ENCODE peak calls at places on chromosomes 16 and 17, in ten cellular contexts. One of them, this sample, is unnamed.

GRCh38 chr17:6651483-6652452 is at the start of the genes C17orf100 and MED31:
- DNase-seq in CD4-positive, alpha-beta T cell: peak; percentile 91
- DNase-seq in C1 segment of cervical spinal cord: peak; percentile 95
- DNase-seq in cardiac fibroblast: peak; percentile 93
- DNase-seq in T-helper 9 cell: peak; percentile 91
- DNase-seq in activated CD8-positive, alpha-beta T cell treated with anti-CD3 and anti-CD28 coated beads, Interleukin-2, amount 10 ng/mL, durations not matched to agents 7 days and 5 days: peak; percentile 96
- DNase-seq in CD4-positive, alpha-beta memory T cell: peak; percentile 95
- DNase-seq in BE2C: peak; percentile 91
- DNase-seq in stimulated activated CD8-positive, alpha-beta memory T cell treated with anti-CD3 and anti-CD28 coated beads, Interleukin-4, amount 100 ng/mL, for 48 hours: peak; percentile 97
- DNase-seq in nucleus accumbens: peak; percentile 88
- DNase-seq in this sample: peak; percentile 91

GRCh38 chr16:53664724-53665345 is 38.8 kb downstream of the RPGRIP1L start:
- DNase-seq in activated CD8-positive, alpha-beta T cell treated with anti-CD3 and anti-CD28 coated beads, Interleukin-2, amount 10 ng/mL, durations not matched to agents 7 days and 5 days: no peak
- DNase-seq in cardiac fibroblast: peak; percentile 82
- DNase-seq in T-helper 9 cell: no peak
- DNase-seq in stimulated activated CD8-positive, alpha-beta memory T cell treated with anti-CD3 and anti-CD28 coated beads, Interleukin-4, amount 100 ng/mL, for 48 hours: peak; percentile 34
- DNase-seq in CD4-positive, alpha-beta memory T cell: no peak
- DNase-seq in nucleus accumbens: no peak
- DNase-seq in BE2C: no peak
- DNase-seq in CD4-positive, alpha-beta T cell: no peak
- DNase-seq in C1 segment of cervical spinal cord: no peak
- DNase-seq in this sample: no peak

GRCh38 chr16:10090816-10091215 is 91.4 kb downstream of the GRIN2A start:
- DNase-seq in C1 segment of cervical spinal cord: no peak
- DNase-seq in T-helper 9 cell: no peak
- DNase-seq in nucleus accumbens: no peak
- DNase-seq in BE2C: no peak
- DNase-seq in cardiac fibroblast: no peak
- DNase-seq in stimulated activated CD8-positive, alpha-beta memory T cell treated with anti-CD3 and anti-CD28 coated beads, Interleukin-4, amount 100 ng/mL, for 48 hours: no peak
- DNase-seq in activated CD8-positive, alpha-beta T cell treated with anti-CD3 and anti-CD28 coated beads, Interleukin-2, amount 10 ng/mL, durations not matched to agents 7 days and 5 days: no peak
- DNase-seq in CD4-positive, alpha-beta T cell: no peak
- DNase-seq in CD4-positive, alpha-beta memory T cell: no peak
- DNase-seq in this sample: no peak

GRCh38 chr16:21214086-21214485 is 2.7 kb upstream of the ZP2 start:
- DNase-seq in C1 segment of cervical spinal cord: no peak
- DNase-seq in BE2C: no peak
- DNase-seq in CD4-positive, alpha-beta T cell: no peak
- DNase-seq in activated CD8-positive, alpha-beta T cell treated with anti-CD3 and anti-CD28 coated beads, Interleukin-2, amount 10 ng/mL, durations not matched to agents 7 days and 5 days: no peak
- DNase-seq in stimulated activated CD8-positive, alpha-beta memory T cell treated with anti-CD3 and anti-CD28 coated beads, Interleukin-4, amount 100 ng/mL, for 48 hours: no peak
- DNase-seq in T-helper 9 cell: no peak
- DNase-seq in cardiac fibroblast: no peak
- DNase-seq in CD4-positive, alpha-beta memory T cell: no peak
- DNase-seq in nucleus accumbens: no peak
- DNase-seq in this sample: no peak

GRCh38 chr16:85986931-85987749 is 88.2 kb downstream of the IRF8 start:
- DNase-seq in C1 segment of cervical spinal cord: peak; percentile 35
- DNase-seq in activated CD8-positive, alpha-beta T cell treated with anti-CD3 and anti-CD28 coated beads, Interleukin-2, amount 10 ng/mL, durations not matched to agents 7 days and 5 days: peak; percentile 50
- DNase-seq in CD4-positive, alpha-beta memory T cell: peak; percentile 28
- DNase-seq in nucleus accumbens: no peak
- DNase-seq in CD4-positive, alpha-beta T cell: peak; percentile 18
- DNase-seq in T-helper 9 cell: peak; percentile 43
- DNase-seq in cardiac fibroblast: no peak
- DNase-seq in stimulated activated CD8-positive, alpha-beta memory T cell treated with anti-CD3 and anti-CD28 coated beads, Interleukin-4, amount 100 ng/mL, for 48 hours: peak; percentile 80
- DNase-seq in BE2C: peak; percentile 43
- DNase-seq in this sample: no peak

GRCh38 chr17:82034371-82035011 is 3.0 kb downstream of the DCXR start:
- DNase-seq in activated CD8-positive, alpha-beta T cell treated with anti-CD3 and anti-CD28 coated beads, Interleukin-2, amount 10 ng/mL, durations not matched to agents 7 days and 5 days: no peak
- DNase-seq in nucleus accumbens: no peak
- DNase-seq in cardiac fibroblast: no peak
- DNase-seq in CD4-positive, alpha-beta T cell: no peak
- DNase-seq in CD4-positive, alpha-beta memory T cell: no peak
- DNase-seq in BE2C: no peak
- DNase-seq in C1 segment of cervical spinal cord: no peak
- DNase-seq in stimulated activated CD8-positive, alpha-beta memory T cell treated with anti-CD3 and anti-CD28 coated beads, Interleukin-4, amount 100 ng/mL, for 48 hours: no peak
- DNase-seq in T-helper 9 cell: no peak
- DNase-seq in this sample: no peak

GRCh38 chr16:3950343-3951193 is 70.1 kb upstream of the CREBBP start:
- DNase-seq in C1 segment of cervical spinal cord: no peak
- DNase-seq in CD4-positive, alpha-beta T cell: no peak
- DNase-seq in CD4-positive, alpha-beta memory T cell: no peak
- DNase-seq in BE2C: peak; percentile 39
- DNase-seq in nucleus accumbens: no peak
- DNase-seq in stimulated activated CD8-positive, alpha-beta memory T cell treated with anti-CD3 and anti-CD28 coated beads, Interleukin-4, amount 100 ng/mL, for 48 hours: no peak
- DNase-seq in cardiac fibroblast: peak; percentile 99
- DNase-seq in activated CD8-positive, alpha-beta T cell treated with anti-CD3 and anti-CD28 coated beads, Interleukin-2, amount 10 ng/mL, durations not matched to agents 7 days and 5 days: no peak
- DNase-seq in T-helper 9 cell: no peak
- DNase-seq in this sample: no peak

GRCh38 chr16:1258218-1258587 is 2.3 kb downstream of the TPSD1 start:
- DNase-seq in BE2C: no peak
- DNase-seq in nucleus accumbens: no peak
- DNase-seq in CD4-positive, alpha-beta T cell: no peak
- DNase-seq in T-helper 9 cell: no peak
- DNase-seq in cardiac fibroblast: no peak
- DNase-seq in stimulated activated CD8-positive, alpha-beta memory T cell treated with anti-CD3 and anti-CD28 coated beads, Interleukin-4, amount 100 ng/mL, for 48 hours: no peak
- DNase-seq in CD4-positive, alpha-beta memory T cell: no peak
- DNase-seq in activated CD8-positive, alpha-beta T cell treated with anti-CD3 and anti-CD28 coated beads, Interleukin-2, amount 10 ng/mL, durations not matched to agents 7 days and 5 days: no peak
- DNase-seq in C1 segment of cervical spinal cord: no peak
- DNase-seq in this sample: no peak

GRCh38 chr16:28279006-28279405 is 13.3 kb upstream of the SBK1 start:
- DNase-seq in cardiac fibroblast: no peak
- DNase-seq in stimulated activated CD8-positive, alpha-beta memory T cell treated with anti-CD3 and anti-CD28 coated beads, Interleukin-4, amount 100 ng/mL, for 48 hours: peak; percentile 32
- DNase-seq in activated CD8-positive, alpha-beta T cell treated with anti-CD3 and anti-CD28 coated beads, Interleukin-2, amount 10 ng/mL, durations not matched to agents 7 days and 5 days: peak; percentile 42
- DNase-seq in nucleus accumbens: no peak
- DNase-seq in T-helper 9 cell: no peak
- DNase-seq in BE2C: no peak
- DNase-seq in CD4-positive, alpha-beta T cell: peak; percentile 14
- DNase-seq in CD4-positive, alpha-beta memory T cell: peak; percentile 12
- DNase-seq in C1 segment of cervical spinal cord: no peak
- DNase-seq in this sample: no peak

GRCh38 chr17:73584987-73585386 is 59.3 kb downstream of the SDK2 start:
- DNase-seq in C1 segment of cervical spinal cord: no peak
- DNase-seq in nucleus accumbens: no peak
- DNase-seq in T-helper 9 cell: no peak
- DNase-seq in activated CD8-positive, alpha-beta T cell treated with anti-CD3 and anti-CD28 coated beads, Interleukin-2, amount 10 ng/mL, durations not matched to agents 7 days and 5 days: no peak
- DNase-seq in stimulated activated CD8-positive, alpha-beta memory T cell treated with anti-CD3 and anti-CD28 coated beads, Interleukin-4, amount 100 ng/mL, for 48 hours: no peak
- DNase-seq in cardiac fibroblast: no peak
- DNase-seq in BE2C: no peak
- DNase-seq in CD4-positive, alpha-beta memory T cell: no peak
- DNase-seq in CD4-positive, alpha-beta T cell: no peak
- DNase-seq in this sample: no peak

GRCh38 chr17:82400830-82401229 is 17.3 kb upstream of the HEXD start:
- DNase-seq in T-helper 9 cell: peak; percentile 37
- DNase-seq in C1 segment of cervical spinal cord: peak; percentile 23
- DNase-seq in cardiac fibroblast: no peak
- DNase-seq in CD4-positive, alpha-beta T cell: peak; percentile 41
- DNase-seq in activated CD8-positive, alpha-beta T cell treated with anti-CD3 and anti-CD28 coated beads, Interleukin-2, amount 10 ng/mL, durations not matched to agents 7 days and 5 days: peak; percentile 79
- DNase-seq in nucleus accumbens: no peak
- DNase-seq in stimulated activated CD8-positive, alpha-beta memory T cell treated with anti-CD3 and anti-CD28 coated beads, Interleukin-4, amount 100 ng/mL, for 48 hours: peak; percentile 70
- DNase-seq in CD4-positive, alpha-beta memory T cell: peak; percentile 47
- DNase-seq in BE2C: no peak
- DNase-seq in this sample: no peak

GRCh38 chr17:236641-237405 is 55.4 kb upstream of the DOC2B start:
- DNase-seq in C1 segment of cervical spinal cord: no peak
- DNase-seq in stimulated activated CD8-positive, alpha-beta memory T cell treated with anti-CD3 and anti-CD28 coated beads, Interleukin-4, amount 100 ng/mL, for 48 hours: no peak
- DNase-seq in cardiac fibroblast: no peak
- DNase-seq in activated CD8-positive, alpha-beta T cell treated with anti-CD3 and anti-CD28 coated beads, Interleukin-2, amount 10 ng/mL, durations not matched to agents 7 days and 5 days: no peak
- DNase-seq in BE2C: no peak
- DNase-seq in T-helper 9 cell: no peak
- DNase-seq in CD4-positive, alpha-beta T cell: no peak
- DNase-seq in CD4-positive, alpha-beta memory T cell: no peak
- DNase-seq in nucleus accumbens: no peak
- DNase-seq in this sample: no peak

GRCh38 chr17:80908206-80908605 is 83.4 kb upstream of the CHMP6 start:
- DNase-seq in nucleus accumbens: no peak
- DNase-seq in T-helper 9 cell: no peak
- DNase-seq in C1 segment of cervical spinal cord: no peak
- DNase-seq in activated CD8-positive, alpha-beta T cell treated with anti-CD3 and anti-CD28 coated beads, Interleukin-2, amount 10 ng/mL, durations not matched to agents 7 days and 5 days: no peak
- DNase-seq in CD4-positive, alpha-beta memory T cell: no peak
- DNase-seq in CD4-positive, alpha-beta T cell: no peak
- DNase-seq in stimulated activated CD8-positive, alpha-beta memory T cell treated with anti-CD3 and anti-CD28 coated beads, Interleukin-4, amount 100 ng/mL, for 48 hours: no peak
- DNase-seq in BE2C: no peak
- DNase-seq in cardiac fibroblast: no peak
- DNase-seq in this sample: no peak

GRCh38 chr17:79779088-79779529 is 1.2 kb downstream of the CBX2 start:
- DNase-seq in T-helper 9 cell: no peak
- DNase-seq in activated CD8-positive, alpha-beta T cell treated with anti-CD3 and anti-CD28 coated beads, Interleukin-2, amount 10 ng/mL, durations not matched to agents 7 days and 5 days: no peak
- DNase-seq in stimulated activated CD8-positive, alpha-beta memory T cell treated with anti-CD3 and anti-CD28 coated beads, Interleukin-4, amount 100 ng/mL, for 48 hours: no peak
- DNase-seq in CD4-positive, alpha-beta T cell: no peak
- DNase-seq in CD4-positive, alpha-beta memory T cell: no peak
- DNase-seq in BE2C: no peak
- DNase-seq in nucleus accumbens: no peak
- DNase-seq in C1 segment of cervical spinal cord: no peak
- DNase-seq in cardiac fibroblast: no peak
- DNase-seq in this sample: no peak

GRCh38 chr17:82097187-82097918 is 683 bp downstream of the FASN start:
- DNase-seq in activated CD8-positive, alpha-beta T cell treated with anti-CD3 and anti-CD28 coated beads, Interleukin-2, amount 10 ng/mL, durations not matched to agents 7 days and 5 days: peak; percentile 45
- DNase-seq in CD4-positive, alpha-beta T cell: no peak
- DNase-seq in stimulated activated CD8-positive, alpha-beta memory T cell treated with anti-CD3 and anti-CD28 coated beads, Interleukin-4, amount 100 ng/mL, for 48 hours: no peak
- DNase-seq in cardiac fibroblast: peak; percentile 81
- DNase-seq in BE2C: peak; percentile 71
- DNase-seq in CD4-positive, alpha-beta memory T cell: no peak
- DNase-seq in C1 segment of cervical spinal cord: no peak
- DNase-seq in T-helper 9 cell: no peak
- DNase-seq in nucleus accumbens: no peak
- DNase-seq in this sample: no peak

GRCh38 chr16:79415983-79416641 is 184.4 kb downstream of the MAF start:
- DNase-seq in activated CD8-positive, alpha-beta T cell treated with anti-CD3 and anti-CD28 coated beads, Interleukin-2, amount 10 ng/mL, durations not matched to agents 7 days and 5 days: peak; percentile 31
- DNase-seq in nucleus accumbens: no peak
- DNase-seq in T-helper 9 cell: no peak
- DNase-seq in CD4-positive, alpha-beta T cell: no peak
- DNase-seq in BE2C: no peak
- DNase-seq in stimulated activated CD8-positive, alpha-beta memory T cell treated with anti-CD3 and anti-CD28 coated beads, Interleukin-4, amount 100 ng/mL, for 48 hours: peak; percentile 32
- DNase-seq in C1 segment of cervical spinal cord: no peak
- DNase-seq in cardiac fibroblast: no peak
- DNase-seq in CD4-positive, alpha-beta memory T cell: peak; percentile 45
- DNase-seq in this sample: no peak

GRCh38 chr17:57357392-57357784 is 101.1 kb downstream of the MSI2 start:
- DNase-seq in cardiac fibroblast: no peak
- DNase-seq in CD4-positive, alpha-beta T cell: no peak
- DNase-seq in C1 segment of cervical spinal cord: no peak
- DNase-seq in CD4-positive, alpha-beta memory T cell: no peak
- DNase-seq in activated CD8-positive, alpha-beta T cell treated with anti-CD3 and anti-CD28 coated beads, Interleukin-2, amount 10 ng/mL, durations not matched to agents 7 days and 5 days: no peak
- DNase-seq in T-helper 9 cell: no peak
- DNase-seq in nucleus accumbens: peak; percentile 36
- DNase-seq in BE2C: no peak
- DNase-seq in stimulated activated CD8-positive, alpha-beta memory T cell treated with anti-CD3 and anti-CD28 coated beads, Interleukin-4, amount 100 ng/mL, for 48 hours: no peak
- DNase-seq in this sample: no peak

This sample was measured in amygdala.